ENCODE peak calls at places on chromosomes 1 and 21, in five cellular contexts. One of them, this sample, is unnamed.

GRCh38 chr1:109783436-109783835 is 19.7 kb upstream of the EPS8L3 start:
- DNase-seq in SK-N-SH: no peak
- DNase-seq in fibroblast of mammary gland: peak
- DNase-seq in H9: no peak
- DNase-seq in fibroblast of lung: peak
- DNase-seq in this sample: no peak

GRCh38 chr1:8903410-8903809 is 24.9 kb upstream of the ENO1 start:
- DNase-seq in SK-N-SH: no peak
- DNase-seq in fibroblast of mammary gland: peak
- DNase-seq in fibroblast of lung: no peak
- DNase-seq in H9: no peak
- DNase-seq in this sample: no peak

GRCh38 chr21:33238565-33239255 is 9.0 kb downstream of the IFNAR2 start:
- DNase-seq in SK-N-SH: no peak
- DNase-seq in fibroblast of lung: no peak
- DNase-seq in fibroblast of mammary gland: no peak
- DNase-seq in H9: no peak
- DNase-seq in this sample: no peak

GRCh38 chr1:109659997-109660755 is 4.3 kb downstream of the GSTM4 start:
- DNase-seq in fibroblast of mammary gland: no peak
- DNase-seq in fibroblast of lung: no peak
- DNase-seq in SK-N-SH: no peak
- DNase-seq in H9: no peak
- DNase-seq in this sample: no peak

GRCh38 chr1:26070808-26071342 is 3.4 kb upstream of the TRIM63 start:
- DNase-seq in H9: no peak
- DNase-seq in fibroblast of mammary gland: no peak
- DNase-seq in SK-N-SH: no peak
- DNase-seq in fibroblast of lung: no peak
- DNase-seq in this sample: no peak

GRCh38 chr1:32772281-32773017 is 44.7 kb downstream of the YARS1 start:
- DNase-seq in fibroblast of lung: no peak
- DNase-seq in fibroblast of mammary gland: no peak
- DNase-seq in SK-N-SH: no peak
- DNase-seq in H9: no peak
- DNase-seq in this sample: no peak

GRCh38 chr1:151511636-151512215 is 539 bp downstream of the CGN start:
- DNase-seq in H9: peak
- DNase-seq in fibroblast of mammary gland: no peak
- DNase-seq in fibroblast of lung: no peak
- DNase-seq in SK-N-SH: peak
- DNase-seq in this sample: peak

GRCh38 chr1:233868461-233868860 is 36.0 kb upstream of the SLC35F3 start:
- DNase-seq in SK-N-SH: no peak
- DNase-seq in fibroblast of mammary gland: no peak
- DNase-seq in H9: no peak
- DNase-seq in fibroblast of lung: no peak
- DNase-seq in this sample: no peak

GRCh38 chr1:232273071-232273470 is 356.9 kb downstream of the SIPA1L2 start:
- DNase-seq in SK-N-SH: no peak
- DNase-seq in fibroblast of lung: peak
- DNase-seq in H9: no peak
- DNase-seq in fibroblast of mammary gland: no peak
- DNase-seq in this sample: no peak

GRCh38 chr1:31413405-31414005 is 492 bp downstream of the SERINC2 start:
- DNase-seq in H9: no peak
- DNase-seq in fibroblast of lung: peak
- DNase-seq in fibroblast of mammary gland: peak
- DNase-seq in SK-N-SH: peak
- DNase-seq in this sample: peak

GRCh38 chr1:185719021-185719420 is 15.2 kb upstream of the HMCN1 start:
- DNase-seq in fibroblast of lung: peak
- DNase-seq in SK-N-SH: no peak
- DNase-seq in fibroblast of mammary gland: peak
- DNase-seq in H9: peak
- DNase-seq in this sample: peak

GRCh38 chr1:106022312-106022902 is 1034.1 kb upstream of the PRMT6 start:
- DNase-seq in SK-N-SH: no peak
- DNase-seq in H9: no peak
- DNase-seq in fibroblast of lung: peak
- DNase-seq in fibroblast of mammary gland: peak
- DNase-seq in this sample: no peak
- TF ChIP-seq CTCF in SK-N-SH: peak
- TF ChIP-seq CTCF in H9: peak
- TF ChIP-seq CTCF in fibroblast of lung: peak
- TF ChIP-seq CTCF in fibroblast of mammary gland: peak
- TF ChIP-seq CTCF in this sample: peak

GRCh38 chr1:91026320-91026719 is 4.5 kb upstream of the ZNF644 start:
- DNase-seq in fibroblast of mammary gland: no peak
- DNase-seq in H9: no peak
- DNase-seq in fibroblast of lung: no peak
- DNase-seq in SK-N-SH: no peak
- DNase-seq in this sample: no peak

GRCh38 chr1:91024501-91025119 is 2.8 kb upstream of the ZNF644 start:
- DNase-seq in SK-N-SH: no peak
- DNase-seq in fibroblast of lung: no peak
- DNase-seq in fibroblast of mammary gland: no peak
- DNase-seq in H9: no peak
- DNase-seq in this sample: no peak

GRCh38 chr1:91021686-91022517 is at the start of gene ZNF644:
- DNase-seq in H9: peak
- DNase-seq in fibroblast of lung: peak
- DNase-seq in SK-N-SH: peak
- DNase-seq in fibroblast of mammary gland: peak
- DNase-seq in this sample: peak

GRCh38 chr1:91022518-91022929 is 689 bp upstream of the ZNF644 start:
- DNase-seq in fibroblast of mammary gland: no peak
- DNase-seq in SK-N-SH: no peak
- DNase-seq in fibroblast of lung: no peak
- DNase-seq in H9: no peak
- DNase-seq in this sample: no peak

GRCh38 chr1:91026777-91027176 is 4.9 kb upstream of the ZNF644 start:
- DNase-seq in SK-N-SH: peak
- DNase-seq in H9: no peak
- DNase-seq in fibroblast of lung: peak
- DNase-seq in fibroblast of mammary gland: peak
- DNase-seq in this sample: no peak
- TF ChIP-seq CTCF in SK-N-SH: peak
- TF ChIP-seq CTCF in H9: no peak
- TF ChIP-seq CTCF in fibroblast of lung: peak
- TF ChIP-seq CTCF in fibroblast of mammary gland: peak
- TF ChIP-seq CTCF in this sample: no peak

DNA sequence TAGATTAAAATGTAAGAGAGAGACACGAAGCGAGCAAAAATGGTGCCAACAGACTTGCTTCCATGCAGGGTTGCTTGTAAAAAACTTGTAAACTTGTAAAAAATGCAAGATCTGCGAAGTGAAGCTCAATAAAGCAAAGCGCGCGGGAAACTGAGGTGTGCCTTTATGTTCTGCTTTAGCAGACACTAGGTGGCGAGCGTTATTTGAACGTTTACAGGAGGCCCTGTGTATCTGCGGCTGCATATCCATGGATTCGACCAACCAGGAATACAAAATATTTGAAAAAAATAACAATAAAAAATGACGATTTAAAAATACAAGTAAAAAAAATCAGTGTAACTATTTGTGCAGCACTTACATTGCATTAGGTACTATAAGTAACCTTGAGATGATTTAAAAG is 1.5 kb downstream of the UBE2G2 start:
- DNase-seq in H9: no peak
- DNase-seq in SK-N-SH: peak
- DNase-seq in fibroblast of lung: peak
- DNase-seq in fibroblast of mammary gland: peak
- DNase-seq in this sample: no peak
- TF ChIP-seq CTCF in H9: peak
- TF ChIP-seq CTCF in SK-N-SH: peak
- TF ChIP-seq CTCF in fibroblast of lung: peak
- TF ChIP-seq CTCF in fibroblast of mammary gland: peak
- TF ChIP-seq CTCF in this sample: no peak

GRCh38 chr1:203146537-203146936 is 19.0 kb downstream of the ADORA1 start:
- DNase-seq in fibroblast of lung: no peak
- DNase-seq in SK-N-SH: no peak
- DNase-seq in H9: no peak
- DNase-seq in fibroblast of mammary gland: no peak
- DNase-seq in this sample: no peak

GRCh38 chr1:203148579-203148978 is 21.1 kb downstream of the ADORA1 start:
- DNase-seq in SK-N-SH: no peak
- DNase-seq in fibroblast of lung: no peak
- DNase-seq in fibroblast of mammary gland: no peak
- DNase-seq in H9: no peak
- DNase-seq in this sample: no peak

GRCh38 chr1:203147376-203147775 is 19.9 kb downstream of the ADORA1 start:
- DNase-seq in fibroblast of lung: no peak
- DNase-seq in SK-N-SH: no peak
- DNase-seq in fibroblast of mammary gland: no peak
- DNase-seq in H9: no peak
- DNase-seq in this sample: no peak

GRCh38 chr1:203149188-203149840 is 21.8 kb downstream of the ADORA1 start:
- DNase-seq in fibroblast of lung: no peak
- DNase-seq in fibroblast of mammary gland: no peak
- DNase-seq in H9: no peak
- DNase-seq in SK-N-SH: no peak
- DNase-seq in this sample: no peak

GRCh38 chr1:203148127-203148526 is 20.6 kb downstream of the ADORA1 start:
- DNase-seq in H9: peak
- DNase-seq in fibroblast of lung: no peak
- DNase-seq in SK-N-SH: no peak
- DNase-seq in fibroblast of mammary gland: no peak
- DNase-seq in this sample: no peak
- TF ChIP-seq CTCF in H9: peak
- TF ChIP-seq CTCF in fibroblast of lung: peak
- TF ChIP-seq CTCF in SK-N-SH: peak
- TF ChIP-seq CTCF in fibroblast of mammary gland: peak
- TF ChIP-seq CTCF in this sample: peak

DNA sequence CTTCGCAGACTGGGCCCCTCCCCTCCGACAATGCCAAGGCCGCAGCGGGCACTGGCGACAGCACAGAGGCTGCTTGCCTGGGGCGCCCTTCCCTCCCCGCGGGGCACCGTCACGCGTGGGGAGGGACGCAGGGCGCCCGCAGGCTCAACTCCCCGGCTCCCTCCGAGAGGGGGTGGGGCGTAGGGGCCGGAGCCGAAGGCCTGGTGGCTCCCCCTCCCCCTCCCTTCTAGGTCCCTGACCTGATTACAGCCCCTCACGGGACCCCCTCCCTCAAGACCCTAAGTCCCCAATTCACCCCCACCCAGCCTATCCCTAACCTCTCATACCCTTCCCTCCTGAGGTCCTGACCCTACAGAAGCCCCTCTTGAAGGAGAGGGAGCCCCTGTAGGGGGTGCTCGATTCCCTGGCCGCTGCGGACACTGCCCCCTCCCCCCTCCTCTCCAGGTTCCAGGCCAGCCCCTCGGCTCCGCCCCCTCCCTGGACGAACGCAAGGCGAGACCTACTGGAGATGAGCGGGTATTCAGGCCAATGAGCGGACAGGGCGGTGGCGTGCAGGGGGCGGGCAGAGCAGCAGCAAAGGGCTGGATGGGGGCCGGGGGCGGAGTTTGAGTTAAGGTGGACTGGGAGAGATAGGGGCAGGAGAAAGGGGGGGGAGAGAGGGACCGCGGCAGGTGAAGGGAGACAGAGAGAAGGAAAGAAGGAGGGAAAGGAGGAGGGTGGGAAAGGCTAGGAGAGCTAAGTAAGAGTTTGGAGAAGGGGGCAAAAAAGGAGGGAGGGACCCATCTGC is 721 bp upstream of the ZBTB7B start:
- DNase-seq in SK-N-SH: peak
- DNase-seq in fibroblast of mammary gland: peak
- DNase-seq in H9: peak
- DNase-seq in fibroblast of lung: peak
- DNase-seq in this sample: peak
- TF ChIP-seq CTCF in SK-N-SH: peak
- TF ChIP-seq CTCF in fibroblast of mammary gland: peak
- TF ChIP-seq CTCF in H9: peak
- TF ChIP-seq CTCF in fibroblast of lung: peak
- TF ChIP-seq CTCF in this sample: no peak

GRCh38 chr1:104132386-104132973 is 382.8 kb downstream of the AMY1C start:
- DNase-seq in fibroblast of lung: peak
- DNase-seq in H9: peak
- DNase-seq in SK-N-SH: peak
- DNase-seq in fibroblast of mammary gland: peak
- DNase-seq in this sample: no peak
- TF ChIP-seq CTCF in fibroblast of lung: peak
- TF ChIP-seq CTCF in H9: peak
- TF ChIP-seq CTCF in SK-N-SH: peak
- TF ChIP-seq CTCF in fibroblast of mammary gland: no peak
- TF ChIP-seq CTCF in this sample: peak

GRCh38 chr1:63073530-63074306 is 248.6 kb upstream of the FOXD3 start:
- DNase-seq in SK-N-SH: peak
- DNase-seq in H9: peak
- DNase-seq in fibroblast of lung: no peak
- DNase-seq in fibroblast of mammary gland: no peak
- DNase-seq in this sample: peak

GRCh38 chr1:63069214-63069613 is 253.2 kb upstream of the FOXD3 start:
- DNase-seq in fibroblast of mammary gland: no peak
- DNase-seq in H9: no peak
- DNase-seq in SK-N-SH: no peak
- DNase-seq in fibroblast of lung: no peak
- DNase-seq in this sample: no peak

GRCh38 chr1:63068626-63069025 is 253.7 kb upstream of the FOXD3 start:
- DNase-seq in H9: no peak
- DNase-seq in fibroblast of lung: no peak
- DNase-seq in fibroblast of mammary gland: peak
- DNase-seq in SK-N-SH: no peak
- DNase-seq in this sample: no peak

GRCh38 chr1:63074321-63074720 is 248.0 kb upstream of the FOXD3 start:
- DNase-seq in SK-N-SH: peak
- DNase-seq in fibroblast of mammary gland: no peak
- DNase-seq in H9: peak
- DNase-seq in fibroblast of lung: no peak
- DNase-seq in this sample: peak
- TF ChIP-seq CTCF in SK-N-SH: no peak
- TF ChIP-seq CTCF in fibroblast of mammary gland: no peak
- TF ChIP-seq CTCF in H9: no peak
- TF ChIP-seq CTCF in fibroblast of lung: no peak
- TF ChIP-seq CTCF in this sample: no peak